ENCODE peak calls at places on chromosomes 6 and 20, in six cellular contexts. One of them, this sample, is unnamed.

GRCh38 chr6:1176595-1176994 is 135.3 kb upstream of the FOXQ1 start:
- DNase-seq in activated T-cell treated with anti-CD3 and anti-CD28 coated beads, Interleukin-2, amount 50 U/mL, for 24 hours: no peak
- DNase-seq in NCI-H2081: no peak
- DNase-seq in HT1080: no peak
- DNase-seq in activated CD8-positive, alpha-beta memory T cell treated with anti-CD3 and anti-CD28 coated beads for 24 hours: no peak
- DNase-seq in GM23248: no peak
- DNase-seq in this sample: no peak

GRCh38 chr6:16658661-16659060 is 102.6 kb downstream of the ATXN1 start:
- DNase-seq in activated T-cell treated with anti-CD3 and anti-CD28 coated beads, Interleukin-2, amount 50 U/mL, for 24 hours: no peak
- DNase-seq in NCI-H2081: no peak
- DNase-seq in HT1080: no peak
- DNase-seq in activated CD8-positive, alpha-beta memory T cell treated with anti-CD3 and anti-CD28 coated beads for 24 hours: no peak
- DNase-seq in GM23248: no peak
- DNase-seq in this sample: no peak

GRCh38 chr6:130843575-130844320 is 16.5 kb downstream of the SMLR1 start:
- DNase-seq in activated T-cell treated with anti-CD3 and anti-CD28 coated beads, Interleukin-2, amount 50 U/mL, for 24 hours: no peak
- DNase-seq in NCI-H2081: peak; percentile 22
- DNase-seq in HT1080: peak; percentile 15
- DNase-seq in activated CD8-positive, alpha-beta memory T cell treated with anti-CD3 and anti-CD28 coated beads for 24 hours: no peak
- DNase-seq in GM23248: peak; percentile 55
- DNase-seq in this sample: no peak

GRCh38 chr6:159572344-159573120 is 120.5 kb downstream of the SOD2 start:
- DNase-seq in activated T-cell treated with anti-CD3 and anti-CD28 coated beads, Interleukin-2, amount 50 U/mL, for 24 hours: no peak
- DNase-seq in NCI-H2081: no peak
- DNase-seq in HT1080: no peak
- DNase-seq in activated CD8-positive, alpha-beta memory T cell treated with anti-CD3 and anti-CD28 coated beads for 24 hours: no peak
- DNase-seq in GM23248: peak; percentile 2
- DNase-seq in this sample: no peak

GRCh38 chr20:60252866-60253265 is 294.6 kb downstream of the CDH26 start:
- DNase-seq in activated T-cell treated with anti-CD3 and anti-CD28 coated beads, Interleukin-2, amount 50 U/mL, for 24 hours: no peak
- DNase-seq in NCI-H2081: no peak
- DNase-seq in HT1080: no peak
- DNase-seq in activated CD8-positive, alpha-beta memory T cell treated with anti-CD3 and anti-CD28 coated beads for 24 hours: peak; percentile 26
- DNase-seq in GM23248: no peak
- DNase-seq in this sample: no peak

GRCh38 chr20:7347409-7347808 is 579.9 kb downstream of the BMP2 start:
- DNase-seq in activated T-cell treated with anti-CD3 and anti-CD28 coated beads, Interleukin-2, amount 50 U/mL, for 24 hours: no peak
- DNase-seq in NCI-H2081: no peak
- DNase-seq in HT1080: no peak
- DNase-seq in activated CD8-positive, alpha-beta memory T cell treated with anti-CD3 and anti-CD28 coated beads for 24 hours: no peak
- DNase-seq in GM23248: no peak
- DNase-seq in this sample: no peak

GRCh38 chr20:44576297-44576696 is 6.1 kb upstream of the PKIG start:
- DNase-seq in activated T-cell treated with anti-CD3 and anti-CD28 coated beads, Interleukin-2, amount 50 U/mL, for 24 hours: no peak
- DNase-seq in NCI-H2081: no peak
- DNase-seq in HT1080: peak; percentile 55
- DNase-seq in activated CD8-positive, alpha-beta memory T cell treated with anti-CD3 and anti-CD28 coated beads for 24 hours: no peak
- DNase-seq in GM23248: peak; percentile 48
- DNase-seq in this sample: no peak

GRCh38 chr20:46255440-46256104 is 52.7 kb downstream of the CDH22 start:
- DNase-seq in activated T-cell treated with anti-CD3 and anti-CD28 coated beads, Interleukin-2, amount 50 U/mL, for 24 hours: no peak
- DNase-seq in NCI-H2081: peak; percentile 87
- DNase-seq in HT1080: peak; percentile 45
- DNase-seq in activated CD8-positive, alpha-beta memory T cell treated with anti-CD3 and anti-CD28 coated beads for 24 hours: no peak
- DNase-seq in GM23248: no peak
- DNase-seq in this sample: peak; percentile 75

GRCh38 chr20:38805502-38805957 is at the start of gene PPP1R16B:
- DNase-seq in activated T-cell treated with anti-CD3 and anti-CD28 coated beads, Interleukin-2, amount 50 U/mL, for 24 hours: peak; percentile 88
- DNase-seq in NCI-H2081: no peak
- DNase-seq in HT1080: no peak
- DNase-seq in activated CD8-positive, alpha-beta memory T cell treated with anti-CD3 and anti-CD28 coated beads for 24 hours: peak; percentile 92
- DNase-seq in GM23248: peak; percentile 32
- DNase-seq in this sample: no peak

GRCh38 chr20:36881888-36882287 is 6.0 kb downstream of the TLDC2 start:
- DNase-seq in activated T-cell treated with anti-CD3 and anti-CD28 coated beads, Interleukin-2, amount 50 U/mL, for 24 hours: no peak
- DNase-seq in NCI-H2081: no peak
- DNase-seq in HT1080: peak; percentile 61
- DNase-seq in activated CD8-positive, alpha-beta memory T cell treated with anti-CD3 and anti-CD28 coated beads for 24 hours: no peak
- DNase-seq in GM23248: no peak
- DNase-seq in this sample: no peak

GRCh38 chr6:28380381-28380780 is 19.2 kb downstream of the ZSCAN12 start:
- DNase-seq in activated T-cell treated with anti-CD3 and anti-CD28 coated beads, Interleukin-2, amount 50 U/mL, for 24 hours: no peak
- DNase-seq in NCI-H2081: no peak
- DNase-seq in HT1080: no peak
- DNase-seq in activated CD8-positive, alpha-beta memory T cell treated with anti-CD3 and anti-CD28 coated beads for 24 hours: no peak
- DNase-seq in GM23248: no peak
- DNase-seq in this sample: no peak

This sample was measured in NCI-H1436 treated with DMSO at 0.1 percent for 48 hours.